ENCODE peak calls at places on chromosome 5, in nine cellular contexts. Z is nephron progenitor cell, E is mucosa of descending colon, M is Caco-2, A is ovary, W is B cell, L is tibial nerve, T is choroid plexus epithelial cell, Y is GM23338. S is an unnamed sample.

GRCh38 chr5:136210259-136210658 is 17.3 kb upstream of the SMIM32 start:
- DNase-seq in Z (no peak), E (no peak), M (no peak), A (no peak), W (no peak), L (no peak), T (peak), Y (no peak), S (no peak)

GRCh38 chr5:43386960-43387362 is 25.2 kb downstream of the CCL28 start:
- DNase-seq in Z (no peak), E (no peak), M (no peak), A (no peak), W (no peak), L (no peak), T (peak), Y (no peak), S (no peak)

GRCh38 chr5:78586251-78586650 is 62.3 kb downstream of the LHFPL2 start:
- DNase-seq in Z (no peak), E (no peak), M (no peak), A (no peak), W (no peak), L (no peak), T (peak), Y (no peak), S (no peak)

GRCh38 chr5:159309689-159310433 is 20.4 kb downstream of the IL12B start:
- DNase-seq in Z (no peak), E (no peak), M (no peak), A (no peak), W (no peak), L (no peak), T (no peak), Y (no peak), S (no peak)

GRCh38 chr5:149902177-149902576 is 42.4 kb downstream of the PDE6A start:
- DNase-seq in Z (no peak), E (no peak), M (peak), A (no peak), W (no peak), L (no peak), T (no peak), Y (peak), S (no peak)

GRCh38 chr5:173327084-173327947 is 898 bp downstream of the STC2 start:
- DNase-seq in Z (peak), E (no peak), M (peak), A (no peak), W (no peak), L (no peak), T (peak), Y (no peak), S (no peak)

GRCh38 chr5:5141625-5142527 is 1.7 kb downstream of the ADAMTS16 start:
- DNase-seq in Z (peak), E (no peak), M (peak), A (peak), W (peak), L (no peak), T (peak), Y (peak), S (peak)

GRCh38 chr5:30401479-30402058 is 791.9 kb upstream of the CDH6 start:
- DNase-seq in Z (peak), E (peak), M (peak), A (no peak), W (no peak), L (no peak), T (peak), Y (peak), S (no peak)

GRCh38 chr5:151040211-151040747 is 19.9 kb downstream of the GPX3 start:
- DNase-seq in Z (no peak), E (no peak), M (peak), A (no peak), W (no peak), L (no peak), T (peak), Y (no peak), S (no peak)

GRCh38 chr5:41978686-41979085 is 53.6 kb downstream of the FBXO4 start:
- DNase-seq in Z (no peak), E (no peak), M (no peak), A (no peak), W (no peak), L (no peak), T (no peak), Y (no peak), S (no peak)

GRCh38 chr5:134477462-134478245 is 47.8 kb upstream of the JADE2 start:
- DNase-seq in Z (no peak), E (no peak), M (peak), A (no peak), W (no peak), L (no peak), T (peak), Y (no peak), S (no peak)

GRCh38 chr5:21680661-21681060 is 1172.5 kb downstream of the CDH12 start:
- DNase-seq in Z (no peak), E (no peak), M (no peak), A (no peak), W (no peak), L (no peak), T (peak), Y (no peak), S (no peak)

GRCh38 chr5:109862301-109862700 is 172.6 kb downstream of the MAN2A1 start:
- DNase-seq in Z (no peak), E (no peak), M (no peak), A (no peak), W (no peak), L (no peak), T (no peak), Y (no peak), S (no peak)

GRCh38 chr5:162939962-162940361 is 497.4 kb upstream of the CCNG1 start:
- DNase-seq in Z (peak), E (no peak), M (no peak), A (no peak), W (no peak), L (no peak), T (no peak), Y (no peak), S (no peak)

GRCh38 chr5:89083791-89084190 is 200.8 kb upstream of the MEF2C start:
- DNase-seq in Z (no peak), E (no peak), M (no peak), A (no peak), W (no peak), L (no peak), T (peak), Y (no peak), S (no peak)

GRCh38 chr5:42689391-42689790 is 67.2 kb upstream of the CCDC152 start:
- DNase-seq in Z (no peak), E (no peak), M (no peak), A (no peak), W (no peak), L (no peak), T (no peak), Y (no peak), S (no peak)

GRCh38 chr5:36613241-36613640 is 6.8 kb downstream of the SLC1A3 start:
- DNase-seq in Z (no peak), E (no peak), M (peak), A (no peak), W (no peak), L (no peak), T (no peak), Y (no peak), S (no peak)

GRCh38 chr5:124783794-124784193 is 37.4 kb upstream of the ZNF608 start:
- DNase-seq in Z (no peak), E (no peak), M (no peak), A (no peak), W (no peak), L (no peak), T (peak), Y (no peak), S (no peak)
- TF ChIP-seq CTCF in Z (no peak), E (no peak), M (no peak), A (no peak), W (no peak), L (no peak), T (no peak), Y (no peak), S (no peak)

DNA sequence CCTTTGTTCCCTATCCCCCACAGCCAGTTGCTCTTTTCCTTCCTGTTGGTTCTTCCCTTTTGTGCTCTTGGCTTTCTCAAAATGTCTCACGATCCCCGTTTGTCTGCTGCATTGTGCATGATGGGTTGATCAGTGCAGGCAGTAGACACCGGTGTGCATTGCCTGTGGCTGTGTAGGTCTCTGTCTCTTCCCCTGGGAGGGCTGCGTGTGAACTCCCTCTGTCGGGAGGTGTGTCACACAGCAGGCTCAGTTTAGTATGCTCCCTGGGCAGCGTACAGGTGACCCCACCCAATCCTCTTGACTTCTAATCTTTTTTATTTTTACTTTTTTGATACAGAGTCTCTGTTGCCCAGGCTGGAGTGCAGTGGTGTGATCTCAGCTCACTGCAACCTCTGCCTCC is 265.3 kb downstream of the FSTL4 start:
- DNase-seq in Z (no peak), E (no peak), M (peak), A (no peak), W (no peak), L (no peak), T (no peak), Y (peak), S (no peak)
- TF ChIP-seq CTCF in Z (no peak), E (no peak), M (peak), A (no peak), W (no peak), L (no peak), T (no peak), Y (peak), S (no peak)

GRCh38 chr5:76372320-76373054 is 30.6 kb upstream of the IQGAP2 start:
- DNase-seq in Z (no peak), E (no peak), M (peak), A (no peak), W (no peak), L (no peak), T (peak), Y (no peak), S (no peak)

GRCh38 chr5:76379316-76379715 is 23.8 kb upstream of the IQGAP2 start:
- DNase-seq in Z (no peak), E (no peak), M (no peak), A (no peak), W (no peak), L (no peak), T (peak), Y (no peak), S (no peak)

GRCh38 chr5:76378355-76378754 is 24.7 kb upstream of the IQGAP2 start:
- DNase-seq in Z (no peak), E (no peak), M (no peak), A (no peak), W (no peak), L (no peak), T (no peak), Y (no peak), S (no peak)

GRCh38 chr5:76379855-76380254 is 23.2 kb upstream of the IQGAP2 start:
- DNase-seq in Z (no peak), E (no peak), M (no peak), A (no peak), W (no peak), L (no peak), T (no peak), Y (no peak), S (no peak)

GRCh38 chr5:76376141-76376900 is 26.8 kb upstream of the IQGAP2 start:
- DNase-seq in Z (no peak), E (no peak), M (no peak), A (no peak), W (no peak), L (no peak), T (peak), Y (no peak), S (no peak)
- TF ChIP-seq CTCF in Z (no peak), E (no peak), M (no peak), A (no peak), W (no peak), L (no peak), T (no peak), Y (no peak), S (no peak)

GRCh38 chr5:155023320-155023719 is 9.8 kb downstream of the KIF4B start:
- DNase-seq in Z (no peak), E (no peak), M (no peak), A (no peak), W (no peak), L (no peak), T (no peak), Y (no peak), S (no peak)
- TF ChIP-seq CTCF in Z (no peak), E (no peak), M (no peak), A (no peak), W (no peak), L (no peak), T (no peak), Y (no peak), S (no peak)

GRCh38 chr5:167949435-167949834 is 342.0 kb upstream of the WWC1 start:
- DNase-seq in Z (no peak), E (no peak), M (no peak), A (no peak), W (no peak), L (no peak), T (no peak), Y (no peak), S (no peak)
- TF ChIP-seq CTCF in Z (no peak), E (no peak), M (no peak), A (no peak), W (no peak), L (no peak), T (no peak), Y (no peak), S (no peak)

DNA sequence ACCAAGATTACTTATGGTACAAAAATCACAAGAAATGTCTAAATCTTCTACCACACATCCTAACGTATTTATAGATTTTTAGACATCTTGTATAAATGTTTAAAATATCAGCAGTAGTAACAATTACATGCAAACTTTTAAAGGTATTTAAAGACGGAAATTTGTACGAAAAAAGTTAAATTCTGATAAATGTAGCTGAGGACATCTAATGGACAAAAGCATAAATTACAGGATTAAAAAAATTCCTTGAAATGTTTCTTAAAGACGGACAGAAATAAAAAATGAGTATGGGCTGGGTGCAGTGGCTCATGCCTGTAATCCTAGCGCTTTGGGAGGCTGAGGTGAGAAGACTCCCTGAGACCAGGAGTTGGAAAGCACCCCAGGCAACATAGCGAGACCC is 15.8 kb downstream of the ERCC8 start:
- DNase-seq in Z (no peak), E (no peak), M (no peak), A (no peak), W (no peak), L (no peak), T (peak), Y (peak), S (no peak)
- TF ChIP-seq CTCF in Z (no peak), E (no peak), M (peak), A (no peak), W (no peak), L (no peak), T (peak), Y (peak), S (no peak)

DNA sequence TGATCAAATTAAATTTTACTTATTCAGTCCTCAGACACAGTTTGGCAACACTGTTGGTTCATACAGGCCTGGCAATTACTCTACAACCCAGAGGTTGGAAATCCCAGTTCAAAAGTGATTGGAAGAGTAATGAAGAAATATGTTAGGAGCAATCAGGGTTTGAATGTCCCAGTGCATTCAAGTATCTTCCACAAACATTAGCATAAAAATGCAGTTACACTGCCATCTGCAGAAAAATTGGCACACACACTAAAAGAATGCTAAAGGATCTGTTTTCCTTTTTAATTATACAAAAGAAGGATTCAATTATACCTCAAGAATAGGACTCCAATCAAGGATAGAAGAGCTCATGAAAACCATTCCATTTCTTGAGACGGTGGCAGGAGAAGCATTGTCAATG is 130.2 kb downstream of the DNAH5 start:
- DNase-seq in Z (no peak), E (no peak), M (no peak), A (no peak), W (no peak), L (no peak), T (no peak), Y (no peak), S (no peak)
- TF ChIP-seq CTCF in Z (no peak), E (no peak), M (no peak), A (no peak), W (no peak), L (no peak), T (no peak), Y (no peak), S (no peak)

GRCh38 chr5:174424219-174425053 is 299.9 kb upstream of the MSX2 start:
- DNase-seq in Z (no peak), E (no peak), M (no peak), A (no peak), W (no peak), L (no peak), T (peak), Y (no peak), S (no peak)
- TF ChIP-seq CTCF in Z (no peak), E (no peak), M (no peak), A (no peak), W (no peak), L (no peak), T (peak), Y (no peak), S (no peak)